ENCODE peak calls at places on chromosome 9, in eight cellular contexts. O is hepatocyte, F is K562, X is cardiac muscle cell, P is BE2C, U is psoas muscle, Q is body of pancreas, B is adipocyte. M is an unnamed sample.

GRCh38 chr9:113822315-113822714 is 53.8 kb upstream of the ZNF618 start:
- DNase-seq in O (no peak), F (no peak), X (no peak), P (no peak), U (no peak), Q (no peak), B (no peak), M (no peak)

GRCh38 chr9:26813247-26813646 is 79.4 kb downstream of the CAAP1 start:
- DNase-seq in O (no peak), F (no peak), X (peak; percentile 2), P (no peak), U (no peak), Q (no peak), B (no peak), M (no peak)

GRCh38 chr9:132309056-132309455 is 45.7 kb downstream of the SETX start:
- DNase-seq in O (no peak), F (no peak), X (no peak), P (no peak), U (no peak), Q (no peak), B (no peak), M (no peak)

GRCh38 chr9:98916660-98917059 is 27.0 kb upstream of the COL15A1 start:
- DNase-seq in O (peak; percentile 39), F (peak; percentile 88), X (peak; percentile 54), P (no peak), U (peak; percentile 79), Q (peak; percentile 75), B (no peak), M (peak; percentile 49)

GRCh38 chr9:93900436-93900819 is 54.7 kb downstream of the BARX1 start:
- DNase-seq in O (no peak), F (no peak), X (no peak), P (no peak), U (no peak), Q (no peak), B (no peak), M (no peak)

GRCh38 chr9:126722252-126722921 is 82.5 kb upstream of the ZBTB43 start:
- DNase-seq in O (peak; percentile 89), F (peak; percentile 85), X (peak; percentile 70), P (peak; percentile 82), U (peak; percentile 80), Q (peak; percentile 81), B (peak; percentile 82), M (peak; percentile 75)

GRCh38 chr9:121952611-121953010 is 140.5 kb downstream of the TTLL11 start:
- DNase-seq in O (no peak), F (no peak), X (no peak), P (no peak), U (no peak), Q (no peak), B (no peak), M (no peak)

GRCh38 chr9:117046666-117047327 is 359.7 kb downstream of the TRIM32 start:
- DNase-seq in O (no peak), F (no peak), X (peak; percentile 2), P (no peak), U (no peak), Q (no peak), B (no peak), M (no peak)

GRCh38 chr9:76415731-76416130 is 21.5 kb upstream of the RFK start:
- DNase-seq in O (no peak), F (no peak), X (peak; percentile 66), P (no peak), U (no peak), Q (peak; percentile 61), B (peak; percentile 25), M (no peak)

GRCh38 chr9:34515959-34516358 is 6.8 kb downstream of the ENHO start:
- DNase-seq in O (no peak), F (no peak), X (no peak), P (no peak), U (no peak), Q (no peak), B (no peak), M (no peak)

DNA sequence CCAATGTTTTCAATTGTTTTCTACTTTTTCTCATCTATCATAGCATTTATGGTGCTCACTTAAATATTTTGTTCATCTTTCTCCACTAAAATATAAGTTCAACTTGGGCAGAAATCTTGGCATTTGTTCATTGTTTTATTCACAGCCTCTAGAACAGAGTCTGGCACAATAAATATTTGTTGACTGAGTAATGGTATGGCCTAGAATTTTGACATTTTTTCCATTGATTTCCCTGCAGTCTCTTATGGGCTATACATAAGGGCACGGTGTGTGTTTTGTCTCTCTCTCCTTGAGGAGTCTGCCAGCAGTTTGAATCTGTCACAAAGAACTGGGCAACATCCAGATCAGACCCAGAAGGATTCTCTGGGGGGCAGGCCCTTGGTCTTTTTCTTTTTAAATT is 379.7 kb downstream of the TMEM38B start:
- DNase-seq in O (no peak), F (no peak), X (no peak), P (no peak), U (no peak), Q (no peak), B (no peak), M (no peak)
- H3K4me1 ChIP-seq in O (no peaks in the 10 kb centered on the region), F (no peaks in the 10 kb centered on the region), X (peaks cover 43% of the 10 kb centered on the region), P (no peaks in the 10 kb centered on the region), U (no peaks in the 10 kb centered on the region), Q (no peaks in the 10 kb centered on the region), B (peaks cover 16% of the 10 kb centered on the region), M (no peaks in the 10 kb centered on the region)

GRCh38 chr9:136052991-136053756 is 41.9 kb downstream of the NACC2 start:
- DNase-seq in O (no peak), F (no peak), X (no peak), P (no peak), U (no peak), Q (no peak), B (peak; percentile 17), M (peak; percentile 55)
- H3K4me1 ChIP-seq in O (peaks cover 34% of the 10 kb centered on the region), F (no peaks in the 10 kb centered on the region), X (peaks cover 9% of the 10 kb centered on the region), P (peaks cover 5% of the 10 kb centered on the region), U (peaks cover 42% of the 10 kb centered on the region), Q (peaks cover 49% of the 10 kb centered on the region), B (peaks cover 10% of the 10 kb centered on the region), M (peaks cover 32% of the 10 kb centered on the region)

GRCh38 chr9:35906923-35907699 is 1.1 kb downstream of the HRCT1 start:
- DNase-seq in O (peak; percentile 68), F (no peak), X (peak; percentile 96), P (peak; percentile 17), U (peak; percentile 85), Q (peak; percentile 32), B (peak; percentile 86), M (peak; percentile 69)

GRCh38 chr9:35903049-35903448 is 3.0 kb upstream of the HRCT1 start:
- DNase-seq in O (peak; percentile 74), F (peak; percentile 55), X (peak; percentile 75), P (peak; percentile 45), U (no peak), Q (peak; percentile 40), B (peak; percentile 80), M (no peak)

GRCh38 chr9:35904966-35905781 is 828 bp upstream of the HRCT1 start:
- DNase-seq in O (no peak), F (no peak), X (no peak), P (no peak), U (no peak), Q (no peak), B (peak; percentile 48), M (peak; percentile 72)

GRCh38 chr9:35905912-35906679 is at the start of gene HRCT1:
- DNase-seq in O (peak; percentile 89), F (no peak), X (peak; percentile 98), P (no peak), U (peak; percentile 94), Q (peak; percentile 85), B (peak; percentile 96), M (peak; percentile 96)

GRCh38 chr9:35904338-35904737 is 1.7 kb upstream of the HRCT1 start:
- DNase-seq in O (no peak), F (no peak), X (no peak), P (no peak), U (no peak), Q (no peak), B (no peak), M (no peak)
- H3K4me1 ChIP-seq in O (peaks cover 45% of the 10 kb centered on the region), F (no peaks in the 10 kb centered on the region), X (peaks cover 28% of the 10 kb centered on the region), P (peaks cover 23% of the 10 kb centered on the region), U (peaks cover 28% of the 10 kb centered on the region), Q (peaks cover 50% of the 10 kb centered on the region), B (peaks cover 49% of the 10 kb centered on the region), M (peaks cover 52% of the 10 kb centered on the region)

GRCh38 chr9:134359493-134360179 is 33.4 kb downstream of the RXRA start:
- DNase-seq in O (no peak), F (no peak), X (no peak), P (no peak), U (no peak), Q (no peak), B (no peak), M (no peak)

GRCh38 chr9:134361426-134361825 is 35.2 kb downstream of the RXRA start:
- DNase-seq in O (no peak), F (no peak), X (no peak), P (no peak), U (no peak), Q (no peak), B (no peak), M (no peak)

GRCh38 chr9:134360897-134361296 is 34.6 kb downstream of the RXRA start:
- DNase-seq in O (no peak), F (no peak), X (peak; percentile 55), P (peak; percentile 62), U (no peak), Q (peak; percentile 79), B (no peak), M (no peak)

GRCh38 chr9:134358968-134359319 is 32.7 kb downstream of the RXRA start:
- DNase-seq in O (no peak), F (no peak), X (no peak), P (no peak), U (no peak), Q (no peak), B (no peak), M (no peak)

GRCh38 chr9:134360180-134360759 is 34.0 kb downstream of the RXRA start:
- DNase-seq in O (no peak), F (no peak), X (no peak), P (no peak), U (no peak), Q (peak; percentile 33), B (no peak), M (no peak)
- H3K4me1 ChIP-seq in O (peaks cover 51% of the 10 kb centered on the region), F (peaks cover 19% of the 10 kb centered on the region), X (peaks cover 16% of the 10 kb centered on the region), P (peaks cover 45% of the 10 kb centered on the region), U (peaks cover 91% of the 10 kb centered on the region), Q (peaks cover 82% of the 10 kb centered on the region), B (peaks cover 11% of the 10 kb centered on the region), M (peaks cover 63% of the 10 kb centered on the region)

DNA sequence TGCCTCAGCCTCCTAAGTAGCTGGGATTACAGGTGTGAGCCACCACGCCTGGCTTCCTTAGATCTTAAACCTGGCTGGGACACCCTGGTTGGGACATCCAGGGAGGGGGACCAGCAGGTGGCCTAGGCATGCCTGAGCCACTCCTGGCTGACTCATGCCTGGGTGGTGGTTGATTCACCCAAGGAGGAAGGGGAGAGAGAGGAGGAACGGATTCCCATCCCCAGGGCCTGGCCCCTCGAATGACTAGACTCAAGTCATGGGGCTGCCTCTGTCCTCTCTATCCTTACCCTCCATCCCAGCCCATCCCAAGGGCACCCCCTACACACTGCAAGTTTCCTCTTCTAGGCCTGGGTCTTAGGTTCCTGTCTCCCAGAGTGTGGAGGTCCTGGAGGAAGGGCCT is 12.7 kb downstream of the EEIG1 start:
- DNase-seq in O (peak; percentile 72), F (no peak), X (no peak), P (peak; percentile 14), U (no peak), Q (peak; percentile 48), B (peak; percentile 53), M (peak; percentile 86)
- H3K4me1 ChIP-seq in O (peaks cover 96% of the 10 kb centered on the region), F (peaks cover 45% of the 10 kb centered on the region), X (peaks cover 53% of the 10 kb centered on the region), P (peaks cover 78% of the 10 kb centered on the region), U (peaks cover 89% of the 10 kb centered on the region), Q (peaks cover 97% of the 10 kb centered on the region), B (peaks cover 68% of the 10 kb centered on the region), M (peaks cover 88% of the 10 kb centered on the region)